ENCODE peak calls at places on chromosomes 16 and 17, in five cellular contexts. W is EL, N is GM20000, I is ovary, L is amygdala. X is an unnamed sample.

GRCh38 chr16:70267516-70267915 is 15.8 kb upstream of the EXOSC6 start:
- DNase-seq in L (no peak), N (no peak), W (peak), I (peak), X (peak)

GRCh38 chr17:37742762-37743611 is 1.9 kb downstream of the HNF1B start:
- DNase-seq in L (no peak), W (no peak), N (peak), I (no peak), X (no peak)

GRCh38 chr16:81774348-81774747 is 4.7 kb upstream of the PLCG2 start:
- DNase-seq in I (no peak), L (no peak), W (no peak), N (peak), X (peak)

GRCh38 chr17:43810823-43811222 is 22.1 kb downstream of the MPP3 start:
- DNase-seq in W (no peak), I (no peak), N (no peak), L (no peak), X (no peak)

GRCh38 chr17:15392326-15392739 is 50.9 kb upstream of the TEKT3 start:
- DNase-seq in N (no peak), L (no peak), W (peak), I (no peak), X (no peak)

GRCh38 chr17:27216836-27217235 is 77.1 kb upstream of the WSB1 start:
- DNase-seq in I (no peak), W (no peak), N (no peak), L (no peak), X (peak)

GRCh38 chr17:7961436-7961835 is 29.4 kb downstream of the CNTROB start:
- DNase-seq in N (no peak), I (no peak), L (no peak), W (no peak), X (no peak)

GRCh38 chr17:4908301-4908700 is 5.4 kb upstream of the CHRNE start:
- DNase-seq in L (no peak), I (no peak), N (no peak), W (peak), X (no peak)

GRCh38 chr17:12842936-12843335 is 53.6 kb downstream of the ARHGAP44 start:
- DNase-seq in I (no peak), L (no peak), W (no peak), N (no peak), X (no peak)